ENCODE peak calls at places on chromosomes 11 and 22, in five cellular contexts. K is aorta, A is uterus, W is GM23248, R is mesenchymal stem cell. B is an unnamed sample. For H3K27me3 and H3K4me1, the result is how much of the 10 kb centered on the place peaks cover.

GRCh38 chr11:65133724-65134123 is 595 bp downstream of the SYVN1 start:
- DNase-seq in K (peak), A (peak), W (peak), R (peak), B (no peak)

GRCh38 chr11:73152861-73153483 is 10.9 kb upstream of the FCHSD2 start:
- DNase-seq in K (no peak), A (no peak), W (no peak), R (no peak), B (no peak)

GRCh38 chr11:103682318-103683184 is 353.9 kb upstream of the DDI1 start:
- DNase-seq in K (peak), A (peak), W (peak), R (peak), B (peak)

GRCh38 chr22:36131907-36132306 is 28.6 kb downstream of the APOL3 start:
- DNase-seq in K (no peak), A (no peak), W (no peak), R (no peak), B (no peak)

GRCh38 chr22:45159652-45160462 is 3.9 kb upstream of the NUP50 start:
- DNase-seq in K (no peak), A (no peak), W (peak), R (peak), B (no peak)

GRCh38 chr11:11817957-11818356 is 23.8 kb upstream of the USP47 start:
- DNase-seq in K (no peak), A (no peak), W (no peak), R (no peak), B (no peak)

GRCh38 chr11:130121430-130121978 is 38.1 kb upstream of the ST14 start:
- DNase-seq in K (no peak), A (no peak), W (peak), R (peak), B (no peak)

GRCh38 chr22:23270212-23270733 is 90.0 kb downstream of the BCR start:
- DNase-seq in K (no peak), A (no peak), W (no peak), R (peak), B (no peak)

GRCh38 chr11:119366690-119367620 is 14.5 kb downstream of the USP2 start:
- DNase-seq in K (no peak), A (peak), W (no peak), R (no peak), B (no peak)

GRCh38 chr11:64790205-64791095 is 12.1 kb upstream of the SF1 start:
- DNase-seq in K (no peak), A (no peak), W (no peak), R (no peak), B (no peak)

DNA sequence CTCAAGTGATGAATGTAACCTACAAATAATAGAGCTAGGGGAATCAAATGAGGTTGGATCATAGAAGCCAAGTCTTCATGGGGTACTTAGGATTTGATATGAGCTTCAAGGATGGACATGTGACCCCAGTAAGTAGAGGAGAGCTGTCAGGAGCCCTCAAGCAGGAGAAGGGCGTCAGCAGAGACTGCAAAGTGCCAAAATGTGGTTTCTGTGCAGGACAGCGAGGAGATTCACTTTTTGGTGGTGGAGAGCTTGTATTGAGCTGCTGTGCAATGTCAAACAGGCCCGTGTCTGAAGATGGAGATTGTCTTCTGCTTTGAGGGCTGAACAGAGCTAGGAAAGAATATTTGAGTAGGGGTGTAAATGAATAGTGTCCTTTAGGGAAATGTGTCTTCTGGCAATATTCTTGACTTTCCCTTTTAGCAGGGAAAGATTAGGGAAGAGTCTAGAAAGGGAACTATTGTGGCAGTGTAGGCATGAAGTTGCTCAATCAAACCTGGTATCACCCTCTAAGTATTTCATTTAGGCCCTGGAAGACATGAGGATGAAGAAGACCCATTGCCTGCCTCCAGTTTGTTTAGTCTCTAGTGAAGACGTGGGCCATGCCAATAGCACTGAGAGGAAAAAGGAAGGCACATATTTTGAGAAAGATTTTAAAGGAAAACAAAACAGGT is 31.2 kb upstream of the SORL1-AS1 start:
- DNase-seq in K (no peak), A (no peak), W (no peak), R (no peak), B (no peak)
- H3K27me3 ChIP-seq in K (under half), A (under half), W (under half), R (under half), B (under half)

GRCh38 chr11:3942160-3942955 is 86.9 kb downstream of the STIM1 start:
- DNase-seq in K (no peak), A (no peak), W (no peak), R (no peak), B (no peak)
- H3K4me1 ChIP-seq in K (under half), A (under half), W (half or more), R (under half), B (half or more)

GRCh38 chr11:2180347-2180746 is 8.7 kb upstream of the TH start:
- DNase-seq in K (no peak), A (no peak), W (no peak), R (no peak), B (no peak)

GRCh38 chr11:2178906-2179494 is 7.4 kb upstream of the TH start:
- DNase-seq in K (no peak), A (no peak), W (peak), R (peak), B (no peak)

GRCh38 chr11:2182075-2182474 is 10.5 kb upstream of the TH start:
- DNase-seq in K (no peak), A (no peak), W (no peak), R (no peak), B (no peak)

GRCh38 chr11:2179516-2179915 is 7.9 kb upstream of the TH start:
- DNase-seq in K (no peak), A (no peak), W (no peak), R (no peak), B (no peak)

GRCh38 chr11:2180775-2181370 is 9.3 kb upstream of the TH start:
- DNase-seq in K (no peak), A (no peak), W (no peak), R (no peak), B (no peak)
- H3K4me3 ChIP-seq in K (no peak), A (no peak), W (no peak), R (no peak), B (no peak)

GRCh38 chr11:57476883-57477506 is 16.7 kb downstream of the RTN4RL2 start:
- DNase-seq in K (no peak), A (no peak), W (peak), R (peak), B (no peak)

GRCh38 chr11:57475671-57476222 is 15.4 kb downstream of the RTN4RL2 start:
- DNase-seq in K (no peak), A (no peak), W (no peak), R (no peak), B (no peak)

GRCh38 chr11:57478971-57479663 is 18.8 kb downstream of the RTN4RL2 start:
- DNase-seq in K (no peak), A (no peak), W (no peak), R (no peak), B (no peak)

GRCh38 chr11:57476223-57476882 is 16.0 kb downstream of the RTN4RL2 start:
- DNase-seq in K (peak), A (peak), W (no peak), R (no peak), B (no peak)

DNA sequence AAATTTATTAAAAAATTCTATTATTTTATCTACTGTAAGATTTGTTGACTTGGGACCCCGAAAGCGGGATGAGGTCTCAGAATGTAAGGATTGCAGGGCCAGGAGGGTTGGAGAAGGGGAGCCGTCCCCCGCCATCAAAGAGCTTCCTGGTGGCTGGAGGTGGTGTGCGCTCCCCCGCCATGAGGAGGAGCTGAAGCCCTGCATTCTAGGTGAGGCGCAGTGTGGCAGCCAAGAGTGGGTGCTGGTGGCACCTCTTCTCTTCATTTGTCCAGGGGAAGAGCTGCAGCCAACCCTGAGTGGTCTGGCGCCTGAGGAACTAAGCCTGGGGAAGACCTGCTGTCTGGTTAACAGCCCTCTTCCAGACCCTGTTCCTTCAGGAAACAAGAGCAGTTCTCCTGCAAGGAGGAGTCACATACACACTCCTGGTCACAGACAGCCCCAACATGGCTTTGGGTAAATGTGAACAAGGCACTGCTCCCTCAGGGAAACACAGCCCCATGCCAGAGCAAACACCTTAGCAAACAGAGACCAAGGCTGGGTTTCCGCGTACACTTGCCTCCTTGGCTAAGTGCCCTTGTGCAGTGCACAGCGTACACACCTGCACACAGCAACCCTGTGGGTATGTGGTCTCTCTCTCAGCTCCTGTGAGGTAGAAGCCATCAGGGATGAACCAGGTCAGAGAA is 17.3 kb downstream of the RTN4RL2 start:
- DNase-seq in K (no peak), A (no peak), W (no peak), R (no peak), B (no peak)
- H3K27me3 ChIP-seq in K (under half), A (under half), W (under half), R (half or more), B (under half)

GRCh38 chr22:39524753-39525657 is 4.6 kb downstream of the ATF4 start:
- DNase-seq in K (no peak), A (no peak), W (no peak), R (peak), B (no peak)

GRCh38 chr22:39526736-39527171 is 5.8 kb downstream of the RPS19BP1 start:
- DNase-seq in K (no peak), A (no peak), W (no peak), R (peak), B (no peak)

GRCh38 chr22:39522567-39523300 is 2.4 kb downstream of the ATF4 start:
- DNase-seq in K (no peak), A (no peak), W (peak), R (peak), B (no peak)

GRCh38 chr22:39525658-39525975 is 5.3 kb downstream of the ATF4 start:
- DNase-seq in K (no peak), A (no peak), W (no peak), R (peak), B (no peak)

DNA sequence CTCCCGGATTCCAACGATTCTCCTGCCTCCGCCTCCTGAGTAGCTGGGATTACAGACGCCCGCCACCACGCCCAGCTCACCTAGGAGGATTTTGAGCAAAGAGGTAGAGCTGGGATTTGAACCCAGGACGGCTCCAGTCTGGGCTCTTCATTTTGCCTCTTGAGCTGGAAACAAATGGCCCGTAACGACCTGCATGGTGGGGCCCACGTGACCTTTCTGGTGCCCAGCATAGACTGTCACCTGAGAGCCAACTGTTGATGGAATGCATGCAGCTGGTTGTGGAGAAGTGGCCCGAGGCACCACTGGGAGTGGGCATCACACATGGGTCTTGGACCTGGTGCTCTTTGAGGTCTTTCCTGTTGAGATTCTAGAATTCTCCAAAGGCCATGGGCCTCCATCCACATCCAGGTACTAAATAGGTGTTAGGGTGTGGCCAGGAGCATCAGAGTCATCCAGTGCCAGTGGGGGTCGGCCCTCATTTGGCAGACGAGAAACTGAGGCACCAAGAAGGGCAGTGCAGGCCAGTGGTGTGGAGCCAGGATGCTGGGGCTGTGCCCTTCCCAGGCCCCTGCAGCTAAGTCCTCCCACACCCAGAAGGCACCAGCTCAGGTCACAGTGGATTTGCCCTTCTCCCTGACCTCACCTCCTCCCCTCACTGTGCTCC is 3.9 kb downstream of the ATF4 start:
- DNase-seq in K (no peak), A (no peak), W (peak), R (peak), B (no peak)
- H3K4me1 ChIP-seq in K (under half), A (under half), W (under half), R (under half), B (half or more)

GRCh38 chr11:131808466-131808865 is 438.1 kb downstream of the NTM start:
- DNase-seq in K (no peak), A (no peak), W (no peak), R (no peak), B (no peak)

GRCh38 chr11:131809203-131809948 is 439.0 kb downstream of the NTM start:
- DNase-seq in K (no peak), A (no peak), W (peak), R (no peak), B (no peak)

GRCh38 chr11:131810511-131810910 is 440.1 kb downstream of the NTM start:
- DNase-seq in K (no peak), A (no peak), W (no peak), R (no peak), B (no peak)

GRCh38 chr11:131811380-131811779 is 441.0 kb downstream of the NTM start:
- DNase-seq in K (no peak), A (no peak), W (no peak), R (no peak), B (no peak)

DNA sequence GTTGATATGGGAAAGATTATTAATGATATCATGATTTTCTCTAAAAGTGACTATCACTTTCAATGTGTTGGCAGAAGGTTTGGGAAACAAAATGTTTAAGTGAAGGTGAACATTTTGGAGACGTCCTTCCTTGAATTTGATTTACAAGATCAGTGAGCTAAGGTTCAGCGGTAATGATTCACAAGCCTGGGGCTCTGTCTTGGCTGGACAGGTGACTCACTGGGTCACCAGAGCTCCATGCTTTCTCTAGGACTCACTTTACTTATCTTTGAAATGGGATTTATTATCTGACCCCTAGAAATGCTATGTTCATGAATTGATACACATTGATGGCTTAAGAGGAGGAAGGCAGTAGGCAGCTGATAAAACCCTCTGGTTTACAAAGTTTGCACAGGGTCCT is 437.5 kb downstream of the NTM start:
- DNase-seq in K (no peak), A (no peak), W (no peak), R (no peak), B (no peak)
- H3K4me3 ChIP-seq in K (no peak), A (no peak), W (no peak), R (no peak), B (no peak)

GRCh38 chr11:78227906-78228305 is 39.2 kb downstream of the USP35 start:
- DNase-seq in K (no peak), A (no peak), W (no peak), R (no peak), B (peak)
- H3K27me3 ChIP-seq in K (under half), A (under half), W (under half), R (under half), B (under half)

GRCh38 chr22:30267382-30268302 is 991 bp upstream of the OSM start:
- DNase-seq in K (no peak), A (no peak), W (no peak), R (no peak), B (no peak)
- H3K4me1 ChIP-seq in K (under half), A (under half), W (under half), R (under half), B (under half)

B was measured in right atrium auricular region.